ENCODE peak calls at places on chromosome 16, in eight cellular contexts. One of them, this sample, is unnamed.

GRCh38 chr16:82627811-82628339 is 1.1 kb downstream of the CDH13 start:
- DNase-seq in T-helper 1 cell: no peak
- DNase-seq in omental fat pad: no peak
- DNase-seq in activated effector memory CD4-positive, alpha-beta T cell treated with Interleukin-2 at 50 U/mL for 16 hours: no peak
- DNase-seq in HT1080: peak
- DNase-seq in heart right ventricle: peak
- DNase-seq in skeletal muscle cell: no peak
- DNase-seq in kidney glomerular epithelial cell: no peak
- DNase-seq in this sample: no peak

GRCh38 chr16:30922960-30923535 is 324 bp upstream of the FBXL19 start:
- DNase-seq in T-helper 1 cell: peak
- DNase-seq in omental fat pad: peak
- DNase-seq in kidney glomerular epithelial cell: peak
- DNase-seq in skeletal muscle cell: peak
- DNase-seq in HT1080: peak
- DNase-seq in heart right ventricle: peak
- DNase-seq in activated effector memory CD4-positive, alpha-beta T cell treated with Interleukin-2 at 50 U/mL for 16 hours: peak
- DNase-seq in this sample: peak

GRCh38 chr16:4388275-4389021 is 16.8 kb downstream of the VASN start:
- DNase-seq in HT1080: no peak
- DNase-seq in T-helper 1 cell: no peak
- DNase-seq in heart right ventricle: peak
- DNase-seq in skeletal muscle cell: no peak
- DNase-seq in kidney glomerular epithelial cell: no peak
- DNase-seq in omental fat pad: no peak
- DNase-seq in activated effector memory CD4-positive, alpha-beta T cell treated with Interleukin-2 at 50 U/mL for 16 hours: no peak
- DNase-seq in this sample: no peak

GRCh38 chr16:75911896-75912295 is 185.6 kb upstream of the CPHXL start:
- DNase-seq in HT1080: no peak
- DNase-seq in omental fat pad: no peak
- DNase-seq in heart right ventricle: no peak
- DNase-seq in skeletal muscle cell: no peak
- DNase-seq in kidney glomerular epithelial cell: no peak
- DNase-seq in activated effector memory CD4-positive, alpha-beta T cell treated with Interleukin-2 at 50 U/mL for 16 hours: no peak
- DNase-seq in T-helper 1 cell: no peak
- DNase-seq in this sample: no peak

GRCh38 chr16:82855471-82855870 is 228.7 kb downstream of the CDH13 start:
- DNase-seq in kidney glomerular epithelial cell: no peak
- DNase-seq in heart right ventricle: no peak
- DNase-seq in skeletal muscle cell: no peak
- DNase-seq in T-helper 1 cell: no peak
- DNase-seq in activated effector memory CD4-positive, alpha-beta T cell treated with Interleukin-2 at 50 U/mL for 16 hours: no peak
- DNase-seq in HT1080: no peak
- DNase-seq in omental fat pad: no peak
- DNase-seq in this sample: no peak

GRCh38 chr16:71442041-71442440 is at the start of gene TLE7:
- DNase-seq in activated effector memory CD4-positive, alpha-beta T cell treated with Interleukin-2 at 50 U/mL for 16 hours: no peak
- DNase-seq in heart right ventricle: no peak
- DNase-seq in skeletal muscle cell: no peak
- DNase-seq in HT1080: no peak
- DNase-seq in kidney glomerular epithelial cell: no peak
- DNase-seq in omental fat pad: no peak
- DNase-seq in T-helper 1 cell: no peak
- DNase-seq in this sample: no peak

GRCh38 chr16:54287018-54287757 is 601 bp upstream of the IRX3 start:
- DNase-seq in T-helper 1 cell: no peak
- DNase-seq in omental fat pad: no peak
- DNase-seq in activated effector memory CD4-positive, alpha-beta T cell treated with Interleukin-2 at 50 U/mL for 16 hours: no peak
- DNase-seq in skeletal muscle cell: no peak
- DNase-seq in kidney glomerular epithelial cell: no peak
- DNase-seq in HT1080: no peak
- DNase-seq in heart right ventricle: no peak
- DNase-seq in this sample: no peak

GRCh38 chr16:69410285-69410990 is 14.0 kb upstream of the CYB5B start:
- DNase-seq in omental fat pad: no peak
- DNase-seq in activated effector memory CD4-positive, alpha-beta T cell treated with Interleukin-2 at 50 U/mL for 16 hours: no peak
- DNase-seq in kidney glomerular epithelial cell: peak
- DNase-seq in skeletal muscle cell: no peak
- DNase-seq in HT1080: peak
- DNase-seq in heart right ventricle: no peak
- DNase-seq in T-helper 1 cell: no peak
- DNase-seq in this sample: no peak

GRCh38 chr16:83403751-83404150 is 404.0 kb upstream of the HSBP1 start:
- DNase-seq in T-helper 1 cell: no peak
- DNase-seq in kidney glomerular epithelial cell: peak
- DNase-seq in heart right ventricle: no peak
- DNase-seq in omental fat pad: no peak
- DNase-seq in HT1080: peak
- DNase-seq in activated effector memory CD4-positive, alpha-beta T cell treated with Interleukin-2 at 50 U/mL for 16 hours: no peak
- DNase-seq in skeletal muscle cell: peak
- DNase-seq in this sample: no peak

GRCh38 chr16:77647726-77648125 is 74.6 kb upstream of the NUDT7 start:
- DNase-seq in kidney glomerular epithelial cell: no peak
- DNase-seq in HT1080: no peak
- DNase-seq in omental fat pad: no peak
- DNase-seq in activated effector memory CD4-positive, alpha-beta T cell treated with Interleukin-2 at 50 U/mL for 16 hours: no peak
- DNase-seq in heart right ventricle: no peak
- DNase-seq in skeletal muscle cell: no peak
- DNase-seq in T-helper 1 cell: no peak
- DNase-seq in this sample: no peak

GRCh38 chr16:15031179-15031578 is 24.7 kb downstream of the NTAN1 start:
- DNase-seq in omental fat pad: no peak
- DNase-seq in kidney glomerular epithelial cell: no peak
- DNase-seq in heart right ventricle: no peak
- DNase-seq in T-helper 1 cell: no peak
- DNase-seq in activated effector memory CD4-positive, alpha-beta T cell treated with Interleukin-2 at 50 U/mL for 16 hours: no peak
- DNase-seq in HT1080: no peak
- DNase-seq in skeletal muscle cell: no peak
- DNase-seq in this sample: no peak

GRCh38 chr16:68298312-68298711 is 12.4 kb downstream of the SLC7A6OS start:
- DNase-seq in omental fat pad: no peak
- DNase-seq in HT1080: no peak
- DNase-seq in T-helper 1 cell: no peak
- DNase-seq in activated effector memory CD4-positive, alpha-beta T cell treated with Interleukin-2 at 50 U/mL for 16 hours: no peak
- DNase-seq in skeletal muscle cell: no peak
- DNase-seq in kidney glomerular epithelial cell: no peak
- DNase-seq in heart right ventricle: no peak
- DNase-seq in this sample: no peak

GRCh38 chr16:668519-669171 is 713 bp downstream of the RHOT2 start:
- DNase-seq in skeletal muscle cell: no peak
- DNase-seq in HT1080: no peak
- DNase-seq in activated effector memory CD4-positive, alpha-beta T cell treated with Interleukin-2 at 50 U/mL for 16 hours: no peak
- DNase-seq in kidney glomerular epithelial cell: no peak
- DNase-seq in heart right ventricle: no peak
- DNase-seq in omental fat pad: no peak
- DNase-seq in T-helper 1 cell: no peak
- DNase-seq in this sample: no peak

GRCh38 chr16:75086281-75086680 is 30.3 kb downstream of the LDHD start:
- DNase-seq in kidney glomerular epithelial cell: no peak
- DNase-seq in skeletal muscle cell: no peak
- DNase-seq in activated effector memory CD4-positive, alpha-beta T cell treated with Interleukin-2 at 50 U/mL for 16 hours: no peak
- DNase-seq in T-helper 1 cell: no peak
- DNase-seq in HT1080: no peak
- DNase-seq in omental fat pad: no peak
- DNase-seq in heart right ventricle: no peak
- DNase-seq in this sample: peak

GRCh38 chr16:82195917-82196494 is 26.0 kb upstream of the MPHOSPH6 start:
- DNase-seq in omental fat pad: no peak
- DNase-seq in HT1080: no peak
- DNase-seq in kidney glomerular epithelial cell: no peak
- DNase-seq in skeletal muscle cell: peak
- DNase-seq in activated effector memory CD4-positive, alpha-beta T cell treated with Interleukin-2 at 50 U/mL for 16 hours: no peak
- DNase-seq in T-helper 1 cell: no peak
- DNase-seq in heart right ventricle: no peak
- DNase-seq in this sample: no peak

GRCh38 chr16:52843386-52843785 is 209.3 kb downstream of the CHD9NB start:
- DNase-seq in T-helper 1 cell: no peak
- DNase-seq in omental fat pad: no peak
- DNase-seq in skeletal muscle cell: no peak
- DNase-seq in HT1080: no peak
- DNase-seq in kidney glomerular epithelial cell: no peak
- DNase-seq in activated effector memory CD4-positive, alpha-beta T cell treated with Interleukin-2 at 50 U/mL for 16 hours: no peak
- DNase-seq in heart right ventricle: no peak
- DNase-seq in this sample: no peak

GRCh38 chr16:73171380-73171779 is 123.5 kb upstream of the ZFHX3 start:
- DNase-seq in kidney glomerular epithelial cell: no peak
- DNase-seq in T-helper 1 cell: no peak
- DNase-seq in activated effector memory CD4-positive, alpha-beta T cell treated with Interleukin-2 at 50 U/mL for 16 hours: no peak
- DNase-seq in HT1080: no peak
- DNase-seq in omental fat pad: no peak
- DNase-seq in skeletal muscle cell: no peak
- DNase-seq in heart right ventricle: no peak
- DNase-seq in this sample: no peak

GRCh38 chr16:35797811-35798210 is 2338.4 kb downstream of the TP53TG3F start:
- DNase-seq in skeletal muscle cell: no peak
- DNase-seq in activated effector memory CD4-positive, alpha-beta T cell treated with Interleukin-2 at 50 U/mL for 16 hours: no peak
- DNase-seq in T-helper 1 cell: no peak
- DNase-seq in heart right ventricle: no peak
- DNase-seq in kidney glomerular epithelial cell: no peak
- DNase-seq in omental fat pad: no peak
- DNase-seq in HT1080: no peak
- DNase-seq in this sample: no peak

GRCh38 chr16:610513-611381 is 20.0 kb upstream of the WFIKKN1 start:
- DNase-seq in T-helper 1 cell: peak
- DNase-seq in skeletal muscle cell: no peak
- DNase-seq in heart right ventricle: no peak
- DNase-seq in activated effector memory CD4-positive, alpha-beta T cell treated with Interleukin-2 at 50 U/mL for 16 hours: peak
- DNase-seq in omental fat pad: no peak
- DNase-seq in kidney glomerular epithelial cell: no peak
- DNase-seq in HT1080: no peak
- DNase-seq in this sample: no peak

GRCh38 chr16:80682435-80683070 is 121.8 kb downstream of the CDYL2 start:
- DNase-seq in T-helper 1 cell: no peak
- DNase-seq in omental fat pad: no peak
- DNase-seq in kidney glomerular epithelial cell: no peak
- DNase-seq in activated effector memory CD4-positive, alpha-beta T cell treated with Interleukin-2 at 50 U/mL for 16 hours: no peak
- DNase-seq in heart right ventricle: no peak
- DNase-seq in HT1080: peak
- DNase-seq in skeletal muscle cell: peak
- DNase-seq in this sample: no peak

GRCh38 chr16:67291461-67291860 is 12.1 kb downstream of the PLEKHG4 start:
- DNase-seq in skeletal muscle cell: no peak
- DNase-seq in omental fat pad: no peak
- DNase-seq in T-helper 1 cell: no peak
- DNase-seq in activated effector memory CD4-positive, alpha-beta T cell treated with Interleukin-2 at 50 U/mL for 16 hours: no peak
- DNase-seq in kidney glomerular epithelial cell: no peak
- DNase-seq in HT1080: no peak
- DNase-seq in heart right ventricle: no peak
- DNase-seq in this sample: no peak

GRCh38 chr16:19757762-19758595 is 39.9 kb downstream of the IQCK start:
- DNase-seq in omental fat pad: no peak
- DNase-seq in skeletal muscle cell: no peak
- DNase-seq in heart right ventricle: no peak
- DNase-seq in activated effector memory CD4-positive, alpha-beta T cell treated with Interleukin-2 at 50 U/mL for 16 hours: no peak
- DNase-seq in HT1080: no peak
- DNase-seq in T-helper 1 cell: no peak
- DNase-seq in kidney glomerular epithelial cell: no peak
- DNase-seq in this sample: no peak

GRCh38 chr16:74734361-74735161 is 33.9 kb upstream of the MLKL start:
- DNase-seq in T-helper 1 cell: no peak
- DNase-seq in heart right ventricle: no peak
- DNase-seq in omental fat pad: no peak
- DNase-seq in kidney glomerular epithelial cell: no peak
- DNase-seq in activated effector memory CD4-positive, alpha-beta T cell treated with Interleukin-2 at 50 U/mL for 16 hours: no peak
- DNase-seq in HT1080: no peak
- DNase-seq in skeletal muscle cell: no peak
- DNase-seq in this sample: no peak

GRCh38 chr16:63061319-63061718 is 1025.1 kb upstream of the CDH8 start:
- DNase-seq in T-helper 1 cell: no peak
- DNase-seq in skeletal muscle cell: no peak
- DNase-seq in activated effector memory CD4-positive, alpha-beta T cell treated with Interleukin-2 at 50 U/mL for 16 hours: no peak
- DNase-seq in kidney glomerular epithelial cell: no peak
- DNase-seq in omental fat pad: no peak
- DNase-seq in HT1080: no peak
- DNase-seq in heart right ventricle: no peak
- DNase-seq in this sample: no peak

GRCh38 chr16:75555213-75555706 is 792 bp downstream of the TMEM231 start:
- DNase-seq in skeletal muscle cell: peak
- DNase-seq in omental fat pad: peak
- DNase-seq in T-helper 1 cell: no peak
- DNase-seq in heart right ventricle: peak
- DNase-seq in activated effector memory CD4-positive, alpha-beta T cell treated with Interleukin-2 at 50 U/mL for 16 hours: no peak
- DNase-seq in kidney glomerular epithelial cell: peak
- DNase-seq in HT1080: peak
- DNase-seq in this sample: peak

GRCh38 chr16:28317040-28317880 is 24.9 kb downstream of the SBK1 start:
- DNase-seq in activated effector memory CD4-positive, alpha-beta T cell treated with Interleukin-2 at 50 U/mL for 16 hours: peak
- DNase-seq in kidney glomerular epithelial cell: peak
- DNase-seq in omental fat pad: peak
- DNase-seq in T-helper 1 cell: peak
- DNase-seq in skeletal muscle cell: no peak
- DNase-seq in heart right ventricle: peak
- DNase-seq in HT1080: peak
- DNase-seq in this sample: peak

GRCh38 chr16:21184834-21185233 is 26.4 kb downstream of the LDAF1 start:
- DNase-seq in heart right ventricle: no peak
- DNase-seq in omental fat pad: no peak
- DNase-seq in T-helper 1 cell: no peak
- DNase-seq in activated effector memory CD4-positive, alpha-beta T cell treated with Interleukin-2 at 50 U/mL for 16 hours: no peak
- DNase-seq in HT1080: peak
- DNase-seq in skeletal muscle cell: no peak
- DNase-seq in kidney glomerular epithelial cell: no peak
- DNase-seq in this sample: no peak

GRCh38 chr16:2790631-2791030 is 3.3 kb upstream of the PRSS33 start:
- DNase-seq in activated effector memory CD4-positive, alpha-beta T cell treated with Interleukin-2 at 50 U/mL for 16 hours: no peak
- DNase-seq in heart right ventricle: no peak
- DNase-seq in skeletal muscle cell: no peak
- DNase-seq in kidney glomerular epithelial cell: no peak
- DNase-seq in HT1080: no peak
- DNase-seq in omental fat pad: no peak
- DNase-seq in T-helper 1 cell: no peak
- DNase-seq in this sample: no peak

GRCh38 chr16:87273471-87274030 is 43.6 kb downstream of the C16orf95 start:
- DNase-seq in heart right ventricle: no peak
- DNase-seq in skeletal muscle cell: no peak
- DNase-seq in activated effector memory CD4-positive, alpha-beta T cell treated with Interleukin-2 at 50 U/mL for 16 hours: no peak
- DNase-seq in kidney glomerular epithelial cell: no peak
- DNase-seq in omental fat pad: no peak
- DNase-seq in T-helper 1 cell: no peak
- DNase-seq in HT1080: no peak
- DNase-seq in this sample: no peak

GRCh38 chr16:56389554-56389953 is 35.8 kb downstream of the AMFR start:
- DNase-seq in heart right ventricle: no peak
- DNase-seq in skeletal muscle cell: peak
- DNase-seq in kidney glomerular epithelial cell: no peak
- DNase-seq in omental fat pad: no peak
- DNase-seq in T-helper 1 cell: no peak
- DNase-seq in activated effector memory CD4-positive, alpha-beta T cell treated with Interleukin-2 at 50 U/mL for 16 hours: no peak
- DNase-seq in HT1080: peak
- DNase-seq in this sample: peak

GRCh38 chr16:67666032-67666537 is 465 bp downstream of the ENKD1 start:
- DNase-seq in kidney glomerular epithelial cell: no peak
- DNase-seq in T-helper 1 cell: no peak
- DNase-seq in omental fat pad: no peak
- DNase-seq in activated effector memory CD4-positive, alpha-beta T cell treated with Interleukin-2 at 50 U/mL for 16 hours: no peak
- DNase-seq in HT1080: peak
- DNase-seq in skeletal muscle cell: no peak
- DNase-seq in heart right ventricle: peak
- DNase-seq in this sample: no peak

GRCh38 chr16:1133810-1134520 is 18.9 kb upstream of the CACNA1H start:
- DNase-seq in T-helper 1 cell: no peak
- DNase-seq in skeletal muscle cell: no peak
- DNase-seq in heart right ventricle: no peak
- DNase-seq in activated effector memory CD4-positive, alpha-beta T cell treated with Interleukin-2 at 50 U/mL for 16 hours: no peak
- DNase-seq in omental fat pad: no peak
- DNase-seq in HT1080: no peak
- DNase-seq in kidney glomerular epithelial cell: no peak
- DNase-seq in this sample: no peak

GRCh38 chr16:87435399-87436224 is 43.5 kb downstream of the MAP1LC3B start:
- DNase-seq in HT1080: peak
- DNase-seq in T-helper 1 cell: no peak
- DNase-seq in activated effector memory CD4-positive, alpha-beta T cell treated with Interleukin-2 at 50 U/mL for 16 hours: no peak
- DNase-seq in kidney glomerular epithelial cell: no peak
- DNase-seq in omental fat pad: no peak
- DNase-seq in skeletal muscle cell: peak
- DNase-seq in heart right ventricle: no peak
- DNase-seq in this sample: no peak

GRCh38 chr16:68469728-68470460 is 21.6 kb upstream of the SMPD3 start:
- DNase-seq in skeletal muscle cell: no peak
- DNase-seq in HT1080: no peak
- DNase-seq in T-helper 1 cell: no peak
- DNase-seq in activated effector memory CD4-positive, alpha-beta T cell treated with Interleukin-2 at 50 U/mL for 16 hours: no peak
- DNase-seq in omental fat pad: no peak
- DNase-seq in heart right ventricle: no peak
- DNase-seq in kidney glomerular epithelial cell: no peak
- DNase-seq in this sample: no peak